ENCODE peak calls at places on chromosomes 1 and 21, in nine cellular contexts. C is heart left ventricle, H is H7, K is NCI-H748 treated with DMSO at 0.1 percent for 48 hours, Y is A549, V is COR-L47, X is heart right ventricle, R is left kidney, J is GM04504. T is an unnamed sample.

GRCh38 chr1:180988221-180988826 is 34.3 kb downstream of the STX6 start:
- DNase-seq in C (no peak), H (no peak), K (no peak), Y (no peak), V (peak; percentile 90), X (no peak), R (no peak), J (no peak), T (no peak)

GRCh38 chr1:90045853-90046563 is 51.1 kb downstream of the ZNF326 start:
- DNase-seq in C (no peak), H (peak; percentile 11), K (peak; percentile 2), Y (peak; percentile 25), V (peak; percentile 1), X (no peak), R (peak; percentile 39), J (no peak), T (no peak)

GRCh38 chr1:5977494-5978444 is 14.5 kb downstream of the NPHP4 start:
- DNase-seq in C (no peak), H (peak; percentile 48), K (no peak), Y (no peak), V (no peak), X (no peak), R (no peak), J (no peak), T (no peak)

GRCh38 chr1:186531561-186532165 is 70.7 kb upstream of the PDC start:
- DNase-seq in C (no peak), H (no peak), K (no peak), Y (no peak), V (no peak), X (no peak), R (no peak), J (peak; percentile 17), T (no peak)

GRCh38 chr1:202281316-202282016 is 60.3 kb downstream of the UBE2T start:
- DNase-seq in C (no peak), H (no peak), K (no peak), Y (no peak), V (no peak), X (no peak), R (peak; percentile 61), J (no peak), T (peak; percentile 40)

GRCh38 chr1:173507847-173508209 is 30.7 kb downstream of the PRDX6 start:
- DNase-seq in C (no peak), H (no peak), K (no peak), Y (no peak), V (no peak), X (no peak), R (peak; percentile 59), J (no peak), T (no peak)

GRCh38 chr1:17119076-17119743 is at the start of gene PADI2:
- DNase-seq in C (peak; percentile 66), H (peak; percentile 98), K (no peak), Y (peak; percentile 43), V (peak; percentile 80), X (peak; percentile 51), R (peak; percentile 88), J (no peak), T (no peak)

GRCh38 chr1:8551613-8552093 is 233.7 kb downstream of the SLC45A1 start:
- DNase-seq in C (no peak), H (no peak), K (no peak), Y (no peak), V (no peak), X (no peak), R (no peak), J (no peak), T (no peak)

GRCh38 chr1:8866792-8867415 is 11.6 kb downstream of the ENO1 start:
- DNase-seq in C (no peak), H (no peak), K (no peak), Y (no peak), V (no peak), X (no peak), R (no peak), J (no peak), T (no peak)

GRCh38 chr1:154453155-154453554 is 48.0 kb downstream of the IL6R start:
- DNase-seq in C (no peak), H (no peak), K (no peak), Y (no peak), V (no peak), X (no peak), R (no peak), J (no peak), T (no peak)

GRCh38 chr1:8031176-8031785 is 5.2 kb upstream of the ERRFI1 start:
- DNase-seq in C (no peak), H (no peak), K (peak; percentile 6), Y (peak; percentile 64), V (peak; percentile 59), X (peak; percentile 27), R (peak; percentile 32), J (no peak), T (no peak)

GRCh38 chr1:156560585-156561163 is 11.7 kb downstream of the IQGAP3 start:
- DNase-seq in C (peak; percentile 34), H (no peak), K (no peak), Y (no peak), V (no peak), X (no peak), R (no peak), J (no peak), T (no peak)

GRCh38 chr1:44336668-44337067 is 18.4 kb downstream of the ERI3 start:
- DNase-seq in C (no peak), H (no peak), K (no peak), Y (no peak), V (no peak), X (no peak), R (no peak), J (no peak), T (no peak)

GRCh38 chr1:187788686-187789085 is 959.9 kb downstream of the PLA2G4A start:
- DNase-seq in C (no peak), H (no peak), K (no peak), Y (no peak), V (no peak), X (no peak), R (no peak), J (no peak), T (no peak)

GRCh38 chr1:218636548-218636947 is 291.4 kb downstream of the TGFB2 start:
- DNase-seq in C (no peak), H (no peak), K (no peak), Y (no peak), V (no peak), X (no peak), R (no peak), J (no peak), T (no peak)

GRCh38 chr1:84541679-84542078 is 32.6 kb downstream of the CTBS start:
- DNase-seq in C (no peak), H (no peak), K (no peak), Y (peak; percentile 32), V (peak; percentile 5), X (no peak), R (no peak), J (no peak), T (no peak)

GRCh38 chr21:36639769-36640168 is 59.1 kb upstream of the SIM2 start:
- DNase-seq in C (no peak), H (no peak), K (no peak), Y (no peak), V (no peak), X (no peak), R (no peak), J (no peak), T (no peak)

GRCh38 chr1:103220503-103221095 is 112.3 kb upstream of the COL11A1 start:
- DNase-seq in C (no peak), H (no peak), K (no peak), Y (no peak), V (no peak), X (no peak), R (peak; percentile 11), J (peak; percentile 5), T (peak; percentile 86)

GRCh38 chr1:229136817-229137216 is 134.1 kb upstream of the RAB4A start:
- DNase-seq in C (no peak), H (no peak), K (no peak), Y (no peak), V (no peak), X (no peak), R (no peak), J (no peak), T (no peak)

GRCh38 chr21:31974454-31974985 is 101.7 kb downstream of the HUNK start:
- DNase-seq in C (no peak), H (peak; percentile 43), K (no peak), Y (no peak), V (no peak), X (no peak), R (peak; percentile 24), J (no peak), T (no peak)

GRCh38 chr21:31416465-31416864 is 72.4 kb upstream of the TIAM1 start:
- DNase-seq in C (no peak), H (no peak), K (no peak), Y (no peak), V (no peak), X (no peak), R (no peak), J (no peak), T (no peak)

GRCh38 chr21:36917487-36918158 is 48.8 kb downstream of the HLCS start:
- DNase-seq in C (peak; percentile 30), H (peak; percentile 77), K (no peak), Y (peak; percentile 84), V (no peak), X (peak; percentile 16), R (peak; percentile 77), J (no peak), T (no peak)

GRCh38 chr1:82506970-82507369 is 706.2 kb downstream of the ADGRL2 start:
- DNase-seq in C (no peak), H (no peak), K (no peak), Y (no peak), V (no peak), X (no peak), R (no peak), J (no peak), T (no peak)

GRCh38 chr1:213106298-213106697 is 55.3 kb downstream of the RPS6KC1 start:
- DNase-seq in C (no peak), H (no peak), K (no peak), Y (no peak), V (no peak), X (no peak), R (no peak), J (no peak), T (no peak)

GRCh38 chr21:46355161-46356004 is 31.4 kb downstream of the PCNT start:
- DNase-seq in C (no peak), H (peak; percentile 44), K (no peak), Y (no peak), V (no peak), X (no peak), R (no peak), J (no peak), T (no peak)

GRCh38 chr1:21904725-21905520 is 32.2 kb downstream of the HSPG2 start:
- DNase-seq in C (peak; percentile 78), H (no peak), K (no peak), Y (peak; percentile 67), V (no peak), X (peak; percentile 72), R (no peak), J (no peak), T (no peak)

GRCh38 chr1:154492115-154492514 is 9.9 kb upstream of the TDRD10 start:
- DNase-seq in C (no peak), H (no peak), K (no peak), Y (no peak), V (no peak), X (no peak), R (no peak), J (no peak), T (no peak)

GRCh38 chr1:212753766-212754165 is 37.8 kb downstream of the NSL1 start:
- DNase-seq in C (no peak), H (no peak), K (no peak), Y (no peak), V (no peak), X (no peak), R (no peak), J (no peak), T (no peak)

GRCh38 chr1:245571872-245572294 is 417.1 kb downstream of the KIF26B start:
- DNase-seq in C (no peak), H (no peak), K (no peak), Y (no peak), V (no peak), X (no peak), R (peak; percentile 79), J (no peak), T (no peak)

GRCh38 chr1:235999259-235999925 is 65.5 kb downstream of the NID1 start:
- DNase-seq in C (peak; percentile 49), H (no peak), K (no peak), Y (peak; percentile 81), V (no peak), X (peak; percentile 62), R (no peak), J (peak; percentile 76), T (peak; percentile 97)

GRCh38 chr1:6248798-6249731 is 5.1 kb downstream of the HES3 start:
- DNase-seq in C (no peak), H (peak; percentile 92), K (no peak), Y (peak; percentile 35), V (no peak), X (no peak), R (peak; percentile 71), J (no peak), T (no peak)